ENCODE peak calls at places on chromosome 17, in nine cellular contexts. Y, N, G, Z, I, U, O, F and K are unnamed samples.

GRCh38 chr17:65959630-65960029 is 232.3 kb downstream of the CEP112 start:
- DNase-seq in I (no peak), F (no peak), U (no peak), N (no peak), Y (no peak), O (no peak), Z (no peak), G (no peak), K (no peak)

GRCh38 chr17:61200349-61200735 is 199.3 kb upstream of the TBX2 start:
- DNase-seq in U (no peak), Y (peak), I (no peak), O (no peak), F (no peak), G (no peak), N (no peak), Z (no peak), K (no peak)

GRCh38 chr17:823501-823902 is 41.3 kb downstream of the MRM3 start:
- DNase-seq in F (peak), I (no peak), Z (no peak), U (no peak), Y (no peak), G (no peak), N (no peak), O (no peak), K (no peak)

GRCh38 chr17:78124081-78124835 is 4.3 kb downstream of the TMC6 start:
- DNase-seq in G (no peak), F (peak), Y (no peak), Z (no peak), O (no peak), N (peak), U (peak), I (no peak), K (no peak)

GRCh38 chr17:57874434-57875108 is 24.7 kb upstream of the MRPS23 start:
- DNase-seq in Y (no peak), G (peak), I (peak), O (peak), U (peak), F (peak), Z (peak), N (peak), K (peak)

GRCh38 chr17:81130385-81131288 is 34.7 kb upstream of the PVALEF start:
- DNase-seq in Y (no peak), U (no peak), N (no peak), O (no peak), I (no peak), F (no peak), Z (no peak), G (no peak), K (no peak)

GRCh38 chr17:15490634-15491261 is 23.3 kb upstream of the CDRT4 start:
- DNase-seq in F (no peak), I (no peak), Y (no peak), U (peak), O (peak), N (no peak), G (peak), Z (peak), K (no peak)

GRCh38 chr17:18949566-18949965 is 2.4 kb upstream of the SLC5A10 start:
- DNase-seq in F (no peak), O (peak), I (no peak), U (no peak), Z (no peak), G (no peak), N (no peak), Y (no peak), K (no peak)

GRCh38 chr17:74742153-74742515 is 5.1 kb downstream of the RAB37 start:
- DNase-seq in O (no peak), I (no peak), F (peak), G (no peak), Z (no peak), N (peak), U (peak), Y (no peak), K (no peak)

GRCh38 chr17:83062011-83062817 is 17.2 kb upstream of the METRNL start:
- DNase-seq in I (peak), Z (no peak), Y (no peak), O (no peak), G (no peak), N (peak), F (no peak), U (peak), K (no peak)

GRCh38 chr17:13601776-13602551 is at the start of gene HS3ST3A1:
- DNase-seq in Y (no peak), N (peak), G (peak), O (peak), F (no peak), I (peak), Z (no peak), U (peak), K (peak)

GRCh38 chr17:61490540-61490975 is 38.3 kb downstream of the TBX4 start:
- DNase-seq in N (peak), O (peak), I (no peak), U (no peak), F (no peak), Y (no peak), Z (no peak), G (no peak), K (no peak)

GRCh38 chr17:6641374-6641818 is 536 bp downstream of the TXNDC17 start:
- DNase-seq in N (no peak), O (peak), Y (no peak), F (no peak), G (no peak), Z (no peak), U (no peak), I (no peak), K (no peak)

GRCh38 chr17:81994593-81995462 is 17.4 kb downstream of the ASPSCR1 start:
- DNase-seq in O (no peak), U (peak), Y (no peak), F (no peak), I (no peak), Z (no peak), N (peak), G (peak), K (no peak)

GRCh38 chr17:77572065-77572601 is 386.4 kb upstream of the TNRC6C start:
- DNase-seq in O (no peak), Y (no peak), N (no peak), U (no peak), I (no peak), G (no peak), F (no peak), Z (no peak), K (no peak)

GRCh38 chr17:3964203-3965122 is at the start of gene ATP2A3:
- DNase-seq in U (peak), F (peak), G (no peak), N (peak), O (no peak), I (peak), Y (peak), Z (no peak), K (no peak)

GRCh38 chr17:57085448-57086068 is 512 bp downstream of the AKAP1 start:
- DNase-seq in N (peak), O (peak), G (peak), I (peak), Y (peak), F (peak), U (peak), Z (peak), K (peak)

GRCh38 chr17:32742686-32743538 is 134.0 kb downstream of the MYO1D start:
- DNase-seq in Z (no peak), F (no peak), O (no peak), U (no peak), Y (no peak), I (no peak), G (no peak), N (no peak), K (no peak)
- TF ChIP-seq CTCF in Z (no peak), F (no peak), O (no peak), U (no peak), Y (no peak), I (no peak), G (no peak), N (no peak), K (no peak)

DNA sequence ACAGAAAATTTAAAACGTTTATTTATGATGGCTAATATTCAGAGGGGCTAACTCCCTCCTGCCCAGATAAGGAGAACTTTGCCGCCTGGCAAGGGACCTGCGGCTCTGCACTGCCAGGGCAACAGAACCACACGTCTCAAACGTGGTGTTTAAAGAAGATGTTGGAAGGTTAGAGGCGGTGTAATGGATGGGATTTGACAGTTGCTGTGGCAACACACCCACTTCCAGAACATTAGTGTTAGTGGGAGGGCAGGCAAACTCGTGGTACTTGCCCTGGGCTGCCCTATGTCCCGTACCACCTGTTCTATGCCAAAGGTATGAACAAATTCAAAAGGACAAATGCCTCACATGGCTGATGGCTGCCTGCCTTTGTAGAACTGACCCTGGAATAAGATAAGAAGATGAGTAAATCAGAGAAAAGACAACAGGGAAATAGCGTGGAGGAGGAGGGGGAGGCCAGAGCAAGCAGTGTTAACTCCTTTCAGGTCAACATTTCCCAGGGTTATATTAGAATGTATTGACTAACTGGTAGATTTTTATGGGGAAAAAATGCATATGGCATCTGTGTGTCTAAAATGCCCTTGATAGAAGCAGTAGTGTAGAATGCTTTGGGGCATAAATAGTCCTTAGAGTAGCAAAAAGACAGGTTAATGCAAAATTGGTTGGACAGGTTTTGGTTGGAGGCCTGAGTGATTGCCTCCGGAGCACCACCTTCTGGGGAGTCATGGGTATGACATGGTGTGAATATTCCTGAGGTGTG is 30.8 kb downstream of the HLF start:
- DNase-seq in Y (peak), O (peak), F (peak), U (no peak), I (peak), G (peak), Z (no peak), N (no peak), K (no peak)
- TF ChIP-seq CTCF in Y (peak), O (peak), F (peak), U (peak), I (peak), G (peak), Z (peak), N (peak), K (peak)

GRCh38 chr17:17500999-17501605 is 4.9 kb upstream of the RASD1 start:
- DNase-seq in Z (no peak), F (no peak), G (no peak), O (no peak), Y (peak), U (no peak), N (peak), I (no peak), K (no peak)
- TF ChIP-seq CTCF in Z (no peak), F (peak), G (no peak), O (no peak), Y (no peak), U (no peak), N (no peak), I (no peak), K (no peak)

GRCh38 chr17:45666046-45666600 is 118.0 kb upstream of the CRHR1 start:
- DNase-seq in Z (no peak), Y (no peak), N (no peak), G (no peak), O (no peak), U (no peak), F (no peak), I (no peak), K (no peak)
- TF ChIP-seq CTCF in Z (no peak), Y (no peak), N (no peak), G (no peak), O (no peak), U (no peak), F (no peak), I (no peak), K (no peak)